ENCODE peak calls at places on chromosomes 1 and 21, in eight cellular contexts. O is fibroblast of lung, E is cardiac fibroblast, I is thoracic aorta, M is psoas muscle, G is breast epithelium, S is upper lobe of right lung, D is heart left ventricle. J is an unnamed sample.

GRCh38 chr1:208917719-208918118 is 665.8 kb upstream of the CAMK1G start:
- DNase-seq in O (no peak), E (no peak), I (no peak), M (no peak), G (no peak), S (no peak), D (no peak), J (no peak)

GRCh38 chr21:45033791-45034555 is 40.4 kb upstream of the ADARB1 start:
- DNase-seq in O (peak; percentile 87), E (peak; percentile 89), I (no peak), M (peak; percentile 83), G (no peak), S (peak; percentile 64), D (no peak), J (peak; percentile 90)

GRCh38 chr1:26336477-26337205 is 17.3 kb downstream of the CRYBG2 start:
- DNase-seq in O (no peak), E (no peak), I (no peak), M (peak; percentile 80), G (peak; percentile 88), S (peak; percentile 95), D (peak; percentile 88), J (peak; percentile 23)

GRCh38 chr1:97906567-97907228 is 14.1 kb downstream of the DPYD start:
- DNase-seq in O (peak; percentile 92), E (peak; percentile 92), I (no peak), M (peak; percentile 68), G (no peak), S (peak; percentile 58), D (peak; percentile 55), J (peak; percentile 91)

GRCh38 chr1:28853033-28853742 is 41.2 kb downstream of the OPRD1 start:
- DNase-seq in O (no peak), E (no peak), I (no peak), M (no peak), G (no peak), S (no peak), D (no peak), J (no peak)

GRCh38 chr21:43315244-43316137 is 111.4 kb downstream of the SIK1 start:
- DNase-seq in O (no peak), E (no peak), I (no peak), M (peak; percentile 28), G (no peak), S (no peak), D (peak; percentile 54), J (no peak)

GRCh38 chr1:156106624-156107488 is 7.7 kb upstream of the LMNA start:
- DNase-seq in O (no peak), E (peak; percentile 61), I (no peak), M (no peak), G (no peak), S (no peak), D (no peak), J (peak; percentile 49)

GRCh38 chr1:44723496-44724407 is 7.2 kb downstream of the RNU5D-1 start:
- DNase-seq in O (no peak), E (no peak), I (no peak), M (no peak), G (no peak), S (no peak), D (no peak), J (no peak)

GRCh38 chr1:172742599-172743500 is 83.9 kb downstream of the FASLG start:
- DNase-seq in O (peak; percentile 68), E (peak; percentile 59), I (no peak), M (no peak), G (no peak), S (no peak), D (no peak), J (peak; percentile 73)

GRCh38 chr21:42474982-42475381 is 21.0 kb downstream of the RSPH1 start:
- DNase-seq in O (no peak), E (no peak), I (no peak), M (no peak), G (no peak), S (no peak), D (no peak), J (no peak)

GRCh38 chr1:162854245-162854860 is 6.6 kb downstream of the CCDC190 start:
- DNase-seq in O (peak; percentile 84), E (peak; percentile 86), I (no peak), M (peak; percentile 56), G (peak; percentile 55), S (no peak), D (no peak), J (peak; percentile 93)

GRCh38 chr1:13948851-13949490 is 249.0 kb downstream of the PRDM2 start:
- DNase-seq in O (peak; percentile 90), E (peak; percentile 90), I (no peak), M (peak; percentile 66), G (no peak), S (no peak), D (no peak), J (peak; percentile 70)

GRCh38 chr21:29656504-29657227 is 283.1 kb downstream of the GRIK1 start:
- DNase-seq in O (peak; percentile 78), E (peak; percentile 64), I (no peak), M (no peak), G (no peak), S (no peak), D (no peak), J (peak; percentile 60)

GRCh38 chr1:235266967-235267366 is 61.0 kb downstream of the ARID4B start:
- DNase-seq in O (no peak), E (no peak), I (no peak), M (no peak), G (no peak), S (no peak), D (no peak), J (no peak)

GRCh38 chr1:24142546-24143431 is at the start of gene IL22RA1:
- DNase-seq in O (no peak), E (peak; percentile 16), I (no peak), M (no peak), G (no peak), S (no peak), D (no peak), J (no peak)

GRCh38 chr1:161163793-161164192 is 2.4 kb upstream of the PPOX start:
- DNase-seq in O (no peak), E (no peak), I (no peak), M (no peak), G (no peak), S (peak; percentile 48), D (no peak), J (no peak)

GRCh38 chr1:161165742-161166668 is at the start of gene PPOX:
- DNase-seq in O (peak; percentile 98), E (peak; percentile 99), I (peak; percentile 97), M (peak; percentile 97), G (peak; percentile 97), S (peak; percentile 97), D (peak; percentile 96), J (peak; percentile 99)

GRCh38 chr1:161164901-161165620 is 1.2 kb upstream of the PPOX start:
- DNase-seq in O (no peak), E (no peak), I (no peak), M (no peak), G (no peak), S (peak; percentile 53), D (no peak), J (no peak)

GRCh38 chr1:161168906-161169305 is 2.7 kb downstream of the PPOX start:
- DNase-seq in O (no peak), E (no peak), I (no peak), M (peak; percentile 3), G (no peak), S (no peak), D (no peak), J (no peak)

DNA sequence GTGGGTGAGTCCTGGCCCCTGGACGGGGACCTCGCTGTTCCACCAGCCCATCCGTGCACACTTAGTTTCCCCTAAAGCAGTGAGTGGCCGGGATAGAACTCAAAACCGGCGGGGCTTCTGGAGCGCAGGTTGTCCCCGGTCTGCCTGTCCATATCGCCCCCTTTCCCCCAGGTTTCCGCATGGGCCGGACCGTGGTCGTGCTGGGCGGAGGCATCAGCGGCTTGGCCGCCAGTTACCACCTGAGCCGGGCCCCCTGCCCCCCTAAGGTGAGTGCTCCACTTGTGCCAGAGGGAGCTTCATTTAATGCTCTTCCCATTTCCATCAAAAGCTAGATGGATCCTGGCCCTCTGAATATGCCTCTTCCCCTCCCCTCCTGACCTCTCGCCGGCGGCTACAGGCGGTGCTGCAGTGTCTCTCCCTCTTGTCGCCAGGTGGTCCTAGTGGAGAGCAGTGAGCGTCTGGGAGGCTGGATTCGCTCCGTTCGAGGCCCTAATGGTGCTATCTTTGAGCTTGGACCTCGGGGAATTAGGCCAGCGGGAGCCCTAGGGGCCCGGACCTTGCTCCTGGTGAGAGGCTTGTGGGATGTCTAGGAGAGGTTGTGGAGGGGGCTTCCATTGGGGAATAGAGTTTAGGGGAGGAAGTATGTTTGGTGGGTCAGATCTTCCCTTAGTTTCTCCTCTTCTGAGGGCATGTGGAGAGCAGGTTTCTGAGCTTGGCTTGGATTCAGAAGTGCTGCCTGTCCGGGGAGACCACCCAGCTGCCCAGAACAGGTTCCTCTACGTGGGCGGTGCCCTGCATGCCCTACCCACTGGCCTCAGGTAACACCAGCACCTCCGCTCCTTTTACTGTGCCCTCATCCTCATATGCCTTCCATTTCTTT is 683 bp downstream of the PPOX start:
- DNase-seq in O (no peak), E (no peak), I (no peak), M (no peak), G (no peak), S (no peak), D (no peak), J (no peak)
- TF ChIP-seq CTCF in O (no peak), E (no peak), I (no peak), M (no peak), G (no peak), S (no peak), D (no peak), J (peak; percentile 2)

DNA sequence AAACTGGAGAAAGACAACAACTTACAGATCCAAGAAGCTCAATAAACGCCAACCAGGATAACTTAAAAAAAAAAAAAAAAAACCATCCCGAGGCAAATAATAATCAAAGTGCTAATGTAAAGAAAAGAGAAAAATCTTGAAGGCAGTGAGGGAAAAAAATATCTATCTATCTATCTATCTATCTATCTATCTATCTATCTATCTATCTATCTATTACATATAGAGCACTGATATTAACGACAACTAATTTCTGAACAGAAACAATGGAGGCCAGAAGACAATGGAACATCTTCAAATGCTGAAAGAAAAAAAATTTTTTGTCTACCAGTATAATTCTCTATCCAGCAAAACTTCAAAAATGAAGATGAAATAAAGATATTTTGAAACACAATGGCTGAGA is 18.0 kb downstream of the PACC1 start:
- DNase-seq in O (peak; percentile 17), E (no peak), I (no peak), M (no peak), G (no peak), S (no peak), D (no peak), J (peak; percentile 5)
- TF ChIP-seq CTCF in O (no peak), E (no peak), I (no peak), M (no peak), G (no peak), S (no peak), D (no peak), J (no peak)

GRCh38 chr1:215380566-215380965 is 186.5 kb upstream of the KCTD3 start:
- DNase-seq in O (no peak), E (no peak), I (no peak), M (no peak), G (no peak), S (no peak), D (no peak), J (no peak)
- TF ChIP-seq CTCF in O (no peak), E (no peak), I (no peak), M (no peak), G (no peak), S (no peak), D (no peak), J (no peak)

DNA sequence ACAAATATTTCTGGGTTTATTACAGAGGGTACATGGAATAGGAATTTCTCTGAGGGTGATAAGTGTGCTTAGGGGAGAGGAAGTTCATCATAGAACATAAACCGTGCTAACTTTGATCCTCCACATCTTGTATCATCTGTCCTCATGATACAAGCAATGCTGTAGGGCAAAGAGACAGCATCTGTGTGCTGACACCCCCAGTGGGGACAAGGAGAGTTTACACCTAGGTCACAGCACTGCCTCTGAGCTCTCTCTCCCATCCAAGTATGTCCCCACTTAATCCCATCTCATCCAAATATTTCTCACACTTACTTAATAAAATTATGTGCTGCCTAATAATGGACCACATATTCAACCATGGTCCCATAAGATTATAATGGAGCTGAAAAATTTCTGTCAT is 4.3 kb upstream of the TEDDM1 start:
- DNase-seq in O (no peak), E (no peak), I (no peak), M (no peak), G (no peak), S (no peak), D (no peak), J (no peak)
- TF ChIP-seq CTCF in O (no peak), E (no peak), I (no peak), M (no peak), G (no peak), S (no peak), D (no peak), J (no peak)

J was measured in choroid plexus epithelial cell.